ENCODE peak calls at places on chromosomes 4 and X, in five cellular contexts. F is AG04450, X is sigmoid colon, R is HFFc6, I is PC-3. U is an unnamed sample.

GRCh38 chr4:155572106-155572703 is 94.4 kb upstream of the GUCY1A1 start:
- DNase-seq in X (no peak), F (no peak), R (no peak), I (no peak), U (no peak)

GRCh38 chr4:76504613-76505465 is 69.8 kb downstream of the SHROOM3 start:
- DNase-seq in X (no peak), I (peak; percentile 61), F (peak; percentile 11), R (peak; percentile 47), U (peak; percentile 61)

GRCh38 chr4:39975488-39976089 is 2.1 kb downstream of the PDS5A start:
- DNase-seq in I (peak; percentile 5), R (peak; percentile 33), X (no peak), F (peak; percentile 38), U (no peak)

GRCh38 chrX:109966246-109966645 is 36.7 kb upstream of the TMEM164 start:
- DNase-seq in I (peak; percentile 67), F (no peak), X (no peak), R (no peak), U (peak; percentile 60)

GRCh38 chr4:25949166-25949748 is 35.2 kb downstream of the SMIM20 start:
- DNase-seq in I (no peak), F (no peak), R (no peak), X (no peak), U (no peak)

GRCh38 chr4:86837651-86838050 is 11.5 kb downstream of the SLC10A6 start:
- DNase-seq in R (no peak), I (no peak), F (no peak), X (no peak), U (no peak)

GRCh38 chr4:126935784-126936183 is 697.0 kb upstream of the INTU start:
- DNase-seq in F (no peak), X (no peak), I (no peak), R (no peak), U (no peak)

GRCh38 chr4:118997601-118998000 is 108.9 kb downstream of the SYNPO2 start:
- DNase-seq in X (no peak), I (no peak), R (peak; percentile 76), F (no peak), U (peak; percentile 47)

GRCh38 chr4:72457158-72457557 is 111.9 kb downstream of the ADAMTS3 start:
- DNase-seq in F (no peak), R (no peak), X (no peak), I (no peak), U (no peak)

GRCh38 chr4:83121246-83121645 is 6.7 kb upstream of the PLAC8 start:
- DNase-seq in F (no peak), X (no peak), R (no peak), I (no peak), U (no peak)

GRCh38 chr4:122700178-122700725 is 32.3 kb upstream of the BBS12 start:
- DNase-seq in X (peak; percentile 89), R (no peak), F (no peak), I (peak; percentile 63), U (peak; percentile 65)

GRCh38 chrX:120485562-120486520 is 16.7 kb upstream of the LAMP2 start:
- DNase-seq in F (peak; percentile 32), X (peak; percentile 85), R (peak; percentile 75), I (peak; percentile 86), U (peak; percentile 77)

GRCh38 chr4:41587286-41587685 is 49.3 kb downstream of the LIMCH1 start:
- DNase-seq in I (no peak), R (no peak), F (no peak), X (no peak), U (no peak)

GRCh38 chr4:20589436-20589835 is 110.8 kb upstream of the PACRGL start:
- DNase-seq in X (no peak), I (no peak), R (no peak), F (no peak), U (no peak)

GRCh38 chrX:116232833-116233232 is 62.3 kb downstream of the AGTR2 start:
- DNase-seq in I (peak; percentile 85), X (no peak), R (no peak), F (no peak), U (peak; percentile 92)

GRCh38 chr4:6123116-6123515 is 77.2 kb downstream of the JAKMIP1 start:
- DNase-seq in R (no peak), I (no peak), X (no peak), F (no peak), U (no peak)

GRCh38 chr4:90757529-90757928 is 630.3 kb downstream of the CCSER1 start:
- DNase-seq in R (no peak), F (no peak), X (no peak), I (no peak), U (no peak)

GRCh38 chr4:178192611-178193010 is 750.4 kb upstream of the AGA start:
- DNase-seq in X (no peak), F (no peak), I (no peak), R (no peak), U (no peak)

GRCh38 chr4:122668241-122668640 is 47.4 kb upstream of the IL21 start:
- DNase-seq in I (peak; percentile 34), F (peak; percentile 42), R (peak; percentile 75), X (no peak), U (peak; percentile 63)

GRCh38 chr4:163486321-163486720 is 8.2 kb upstream of the TMA16 start:
- DNase-seq in X (no peak), R (no peak), I (no peak), F (no peak), U (no peak)

GRCh38 chrX:18146954-18147353 is 73.7 kb downstream of the BEND2 start:
- DNase-seq in I (peak; percentile 53), R (no peak), F (no peak), X (no peak), U (peak; percentile 1)

GRCh38 chr4:170990989-170991589 is 822.1 kb upstream of the GALNTL6 start:
- DNase-seq in R (no peak), X (no peak), F (no peak), I (peak; percentile 44), U (peak; percentile 7)

GRCh38 chrX:49199906-49200771 is at the start of gene SYP:
- DNase-seq in X (peak; percentile 96), I (peak; percentile 90), F (peak; percentile 46), R (peak; percentile 81), U (peak; percentile 59)

GRCh38 chr4:16721618-16722291 is 176.7 kb downstream of the LDB2 start:
- DNase-seq in X (no peak), R (peak; percentile 76), I (peak; percentile 62), F (peak; percentile 26), U (no peak)

GRCh38 chrX:63506320-63506719 is 155.2 kb upstream of the SPIN4 start:
- DNase-seq in I (peak; percentile 63), F (no peak), R (peak; percentile 26), X (no peak), U (peak; percentile 38)

GRCh38 chrX:45070116-45071007 is 130.3 kb downstream of the DIPK2B start:
- DNase-seq in R (peak; percentile 17), F (peak; percentile 1), I (peak; percentile 68), X (no peak), U (peak; percentile 44)

GRCh38 chr4:83522239-83522638 is 13.7 kb upstream of the GPAT3 start:
- DNase-seq in X (no peak), F (no peak), R (no peak), I (no peak), U (no peak)

GRCh38 chr4:121421594-121421993 is 40.8 kb upstream of the QRFPR start:
- DNase-seq in R (no peak), F (no peak), X (no peak), I (no peak), U (peak; percentile 13)
- TF ChIP-seq CTCF in R (peak; percentile 52), F (peak; percentile 5), X (peak; percentile 35), I (peak; percentile 49), U (peak; percentile 24)

DNA sequence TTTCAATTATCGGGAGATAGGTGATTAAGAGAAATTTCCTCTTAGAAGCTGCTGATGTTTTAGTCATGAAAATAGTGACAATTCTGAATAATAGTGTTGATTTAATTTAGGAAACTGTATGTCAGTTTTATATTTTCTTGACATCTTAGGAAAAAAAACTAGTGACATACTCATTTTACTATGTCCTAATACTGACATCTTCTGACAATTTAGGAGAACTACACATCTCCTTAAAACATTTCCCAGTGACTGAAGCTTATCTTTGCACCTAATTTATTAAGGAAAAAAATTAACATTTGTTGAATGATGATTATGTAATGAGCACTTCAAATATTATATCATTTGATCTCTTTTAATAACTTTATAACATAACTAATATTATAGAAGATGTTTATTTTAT is 42.0 kb upstream of the RBMXL3 start:
- DNase-seq in R (no peak), F (no peak), I (peak; percentile 57), X (no peak), U (peak; percentile 39)
- TF ChIP-seq CTCF in R (peak; percentile 75), F (peak; percentile 47), I (peak; percentile 67), X (no peak), U (peak; percentile 13)

GRCh38 chrX:126376465-126376864 is 176.1 kb downstream of the DCAF12L1 start:
- DNase-seq in X (no peak), I (no peak), F (no peak), R (no peak), U (no peak)
- TF ChIP-seq CTCF in X (no peak), I (no peak), F (no peak), R (no peak), U (no peak)

DNA sequence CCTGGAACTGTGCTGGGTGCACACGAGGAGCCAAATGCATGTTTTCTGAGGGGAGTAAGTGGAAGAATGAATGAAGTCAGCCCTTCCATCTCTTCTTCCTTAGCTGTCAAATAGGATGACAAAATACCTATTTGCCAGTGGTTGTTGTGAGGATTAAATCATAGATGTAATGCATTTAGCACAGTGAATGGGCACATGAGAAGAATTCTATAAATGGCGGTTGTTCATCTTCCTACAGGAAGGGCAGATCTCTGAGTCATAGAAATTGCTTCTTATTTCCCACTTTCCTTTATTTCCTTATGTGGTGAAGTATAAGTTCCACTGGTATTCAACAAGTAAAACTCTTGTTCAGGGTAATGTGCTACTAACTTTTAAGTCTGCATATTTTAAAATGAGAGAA is 83.1 kb downstream of the SORBS2 start:
- DNase-seq in X (no peak), R (no peak), F (no peak), I (no peak), U (peak; percentile 22)
- TF ChIP-seq CTCF in X (no peak), R (no peak), F (no peak), I (no peak), U (no peak)

GRCh38 chrX:150197388-150197787 is 165.7 kb upstream of the MAMLD1 start:
- DNase-seq in X (no peak), I (no peak), F (no peak), R (no peak), U (no peak)
- TF ChIP-seq CTCF in X (no peak), I (no peak), F (no peak), R (no peak), U (no peak)

GRCh38 chrX:106791495-106791894 is 11.0 kb upstream of the TBC1D8B start:
- DNase-seq in X (no peak), F (no peak), R (no peak), I (peak; percentile 43), U (peak; percentile 16)
- TF ChIP-seq CTCF in X (no peak), F (peak; percentile 30), R (peak; percentile 59), I (peak; percentile 63), U (no peak)

GRCh38 chr4:112979881-112980421 is 69.5 kb upstream of the ANK2 start:
- DNase-seq in F (no peak), R (no peak), X (no peak), I (no peak), U (no peak)

GRCh38 chr4:112978691-112979472 is 70.6 kb upstream of the ANK2 start:
- DNase-seq in R (peak; percentile 80), I (peak; percentile 65), F (no peak), X (no peak), U (peak; percentile 15)

GRCh38 chr4:112982677-112983076 is 66.8 kb upstream of the ANK2 start:
- DNase-seq in R (peak; percentile 53), I (no peak), F (no peak), X (no peak), U (no peak)
- TF ChIP-seq CTCF in R (peak; percentile 55), I (no peak), F (no peak), X (no peak), U (no peak)

GRCh38 chr4:182448281-182449151 is 205.3 kb downstream of the TENM3 start:
- DNase-seq in F (peak; percentile 85), X (peak; percentile 98), R (peak; percentile 88), I (peak; percentile 82), U (peak; percentile 57)
- TF ChIP-seq CTCF in F (no peak), X (no peak), R (no peak), I (no peak), U (no peak)

U was measured in bronchial epithelial cell.